ENCODE peak calls at places on chromosomes 16 and 17, in seven cellular contexts. One of them, this sample, is unnamed.

GRCh38 chr16:56747486-56748045 is 17.6 kb downstream of the NUP93 start:
- DNase-seq in NCI-H2171 treated with DMSO at 0.1 percent for 48 hours: peak; percentile 58
- DNase-seq in prostate gland: no peak
- DNase-seq in GM19239: no peak
- DNase-seq in EL: no peak
- DNase-seq in germinal center: no peak
- DNase-seq in fibroblast of the conjunctiva: no peak
- DNase-seq in this sample: no peak

GRCh38 chr17:64063088-64063487 is 42.7 kb upstream of the ICAM2 start:
- DNase-seq in NCI-H2171 treated with DMSO at 0.1 percent for 48 hours: no peak
- DNase-seq in prostate gland: no peak
- DNase-seq in GM19239: peak; percentile 30
- DNase-seq in EL: no peak
- DNase-seq in germinal center: peak; percentile 36
- DNase-seq in fibroblast of the conjunctiva: no peak
- DNase-seq in this sample: no peak

GRCh38 chr16:87407511-87408112 is 15.5 kb downstream of the MAP1LC3B start:
- DNase-seq in NCI-H2171 treated with DMSO at 0.1 percent for 48 hours: no peak
- DNase-seq in prostate gland: no peak
- DNase-seq in GM19239: no peak
- DNase-seq in EL: peak; percentile 17
- DNase-seq in germinal center: no peak
- DNase-seq in fibroblast of the conjunctiva: no peak
- DNase-seq in this sample: peak; percentile 54

GRCh38 chr16:4263504-4264436 is 9.1 kb downstream of the TFAP4 start:
- DNase-seq in NCI-H2171 treated with DMSO at 0.1 percent for 48 hours: no peak
- DNase-seq in prostate gland: no peak
- DNase-seq in GM19239: no peak
- DNase-seq in EL: peak; percentile 78
- DNase-seq in germinal center: peak; percentile 33
- DNase-seq in fibroblast of the conjunctiva: peak; percentile 98
- DNase-seq in this sample: no peak

GRCh38 chr17:15510361-15510760 is 42.9 kb upstream of the CDRT4 start:
- DNase-seq in NCI-H2171 treated with DMSO at 0.1 percent for 48 hours: no peak
- DNase-seq in prostate gland: no peak
- DNase-seq in GM19239: no peak
- DNase-seq in EL: peak; percentile 86
- DNase-seq in germinal center: no peak
- DNase-seq in fibroblast of the conjunctiva: no peak
- DNase-seq in this sample: peak; percentile 63

GRCh38 chr17:3956558-3956957 is 7.7 kb downstream of the ATP2A3 start:
- DNase-seq in NCI-H2171 treated with DMSO at 0.1 percent for 48 hours: peak; percentile 49
- DNase-seq in prostate gland: no peak
- DNase-seq in GM19239: no peak
- DNase-seq in EL: no peak
- DNase-seq in germinal center: no peak
- DNase-seq in fibroblast of the conjunctiva: no peak
- DNase-seq in this sample: no peak

GRCh38 chr17:48715496-48716399 is 6.6 kb downstream of the PRAC1 start:
- DNase-seq in NCI-H2171 treated with DMSO at 0.1 percent for 48 hours: no peak
- DNase-seq in prostate gland: no peak
- DNase-seq in GM19239: no peak
- DNase-seq in EL: no peak
- DNase-seq in germinal center: no peak
- DNase-seq in fibroblast of the conjunctiva: no peak
- DNase-seq in this sample: no peak

GRCh38 chr16:73022534-73022933 is 25.4 kb downstream of the ZFHX3 start:
- DNase-seq in NCI-H2171 treated with DMSO at 0.1 percent for 48 hours: no peak
- DNase-seq in prostate gland: no peak
- DNase-seq in GM19239: no peak
- DNase-seq in EL: no peak
- DNase-seq in germinal center: no peak
- DNase-seq in fibroblast of the conjunctiva: no peak
- DNase-seq in this sample: no peak

GRCh38 chr16:84499638-84500037 is 4.8 kb downstream of the MEAK7 start:
- DNase-seq in NCI-H2171 treated with DMSO at 0.1 percent for 48 hours: no peak
- DNase-seq in prostate gland: no peak
- DNase-seq in GM19239: no peak
- DNase-seq in EL: no peak
- DNase-seq in germinal center: no peak
- DNase-seq in fibroblast of the conjunctiva: no peak
- DNase-seq in this sample: no peak

GRCh38 chr16:23863511-23864422 is 28.0 kb downstream of the PRKCB start:
- DNase-seq in NCI-H2171 treated with DMSO at 0.1 percent for 48 hours: no peak
- DNase-seq in prostate gland: no peak
- DNase-seq in GM19239: peak; percentile 14
- DNase-seq in EL: no peak
- DNase-seq in germinal center: peak; percentile 57
- DNase-seq in fibroblast of the conjunctiva: no peak
- DNase-seq in this sample: no peak

This sample was measured in dermis microvascular lymphatic vessel endothelial cell.